ENCODE peak calls at places on chromosomes 11 and 22, in four cellular contexts. F is K562, P is GM12878, B is HepG2. W is an unnamed sample.

GRCh38 chr11:19259487-19260345 is 19.0 kb upstream of the E2F8 start:
- DNase-seq in B (no peak), P (no peak), F (peak), W (peak)

GRCh38 chr22:40178417-40179409 is 988 bp downstream of the TNRC6B start:
- DNase-seq in F (peak), P (no peak), B (peak), W (peak)

GRCh38 chr22:30439836-30440235 is 14.3 kb downstream of the MTFP1 start:
- DNase-seq in P (no peak), B (no peak), F (no peak), W (no peak)

GRCh38 chr11:8605956-8606355 is 11.9 kb upstream of the STK33 start:
- DNase-seq in F (no peak), P (no peak), B (no peak), W (no peak)

GRCh38 chr22:26597026-26597425 is 7.1 kb upstream of the TPST2 start:
- DNase-seq in F (no peak), P (no peak), B (no peak), W (no peak)

GRCh38 chr11:100105605-100106358 is 581.3 kb upstream of the ARHGAP42 start:
- DNase-seq in B (no peak), F (no peak), P (no peak), W (no peak)

GRCh38 chr11:14361951-14362350 is 3.0 kb upstream of the RRAS2 start:
- DNase-seq in F (no peak), B (no peak), P (no peak), W (no peak)

GRCh38 chr11:96309643-96310017 is 33.4 kb downstream of the MAML2 start:
- DNase-seq in F (peak), P (no peak), B (no peak), W (no peak)

DNA sequence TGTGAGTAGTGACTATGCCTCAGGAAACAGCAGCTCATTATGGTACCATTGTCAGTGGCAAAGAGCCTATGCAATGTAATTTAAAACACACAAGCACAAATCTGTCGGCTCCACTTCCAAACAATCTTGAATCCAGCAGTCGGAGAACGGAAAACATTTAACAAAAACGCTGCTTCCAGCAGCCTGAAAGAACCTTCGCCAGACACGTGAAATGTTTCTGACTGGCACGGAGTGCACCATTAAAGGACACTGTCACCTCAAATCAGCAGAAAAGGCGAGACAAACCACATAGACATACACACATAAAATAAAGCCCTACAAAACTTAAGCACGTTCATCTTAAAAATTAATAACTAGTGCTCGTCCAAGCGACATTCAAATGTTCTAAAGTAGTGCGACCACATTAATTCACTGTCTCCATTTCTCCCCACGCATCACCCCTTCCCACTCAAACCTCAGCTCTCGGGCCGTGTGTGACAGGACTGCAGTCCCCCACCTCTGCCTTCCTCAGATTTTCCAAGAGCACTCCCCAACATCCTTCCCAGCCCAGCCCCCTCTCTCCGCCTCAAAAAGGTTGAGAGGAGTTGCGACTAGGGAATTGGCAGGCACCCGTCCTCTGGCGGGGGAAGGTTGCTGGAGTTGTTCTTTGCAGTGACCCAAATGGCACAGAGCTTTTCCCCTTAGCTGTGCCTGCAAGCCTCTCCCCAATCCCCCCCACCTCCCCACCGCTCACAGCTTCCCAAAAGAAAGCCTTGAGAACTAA is 638 bp downstream of the RAB30 start:
- DNase-seq in P (no peak), B (no peak), F (no peak), W (peak)
- TF ChIP-seq GABPA in P (no peak), B (no peak), F (no peak), W (no peak)

DNA sequence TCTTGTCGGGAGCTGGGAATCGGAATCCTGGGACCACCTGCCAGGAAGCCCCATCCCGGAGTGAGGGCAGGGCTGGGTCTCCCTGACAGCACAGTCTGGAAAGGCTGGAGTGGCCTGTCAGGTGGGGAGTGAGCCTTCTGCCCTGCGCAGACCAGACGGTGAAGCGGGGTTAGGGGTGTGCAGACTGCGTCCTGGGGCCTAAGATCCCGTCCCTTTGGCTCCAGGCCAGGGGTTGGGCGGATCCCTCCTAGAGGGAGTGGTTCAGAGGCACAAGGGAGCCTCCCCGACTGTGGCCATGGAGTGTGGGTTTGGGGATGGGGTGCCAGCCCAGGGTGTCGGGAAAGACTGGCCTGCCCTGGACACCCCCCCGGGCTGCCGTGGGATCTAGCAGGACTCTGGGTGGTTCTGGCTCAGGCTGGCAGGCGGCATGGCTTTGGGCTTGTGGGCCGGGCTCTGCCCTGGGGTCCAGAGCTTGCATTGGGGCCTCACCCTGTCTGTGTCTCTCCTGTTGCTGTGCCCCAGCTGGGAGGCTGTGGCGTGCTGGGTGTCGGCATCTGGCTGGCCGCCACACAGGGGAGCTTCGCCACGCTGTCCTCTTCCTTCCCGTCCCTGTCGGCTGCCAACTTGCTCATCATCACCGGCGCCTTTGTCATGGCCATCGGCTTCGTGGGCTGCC is 19.5 kb downstream of the TSPAN4 start:
- DNase-seq in F (peak), B (no peak), P (no peak), W (peak)
- TF ChIP-seq SMC3 in F (no peak), B (no peak), P (no peak), W (no peak)

GRCh38 chr11:115503083-115503885 is 931 bp downstream of the CADM1 start:
- DNase-seq in B (peak), P (no peak), F (no peak), W (peak)
- TF ChIP-seq CTCF in B (peak), P (peak), F (no peak), W (peak)

GRCh38 chr11:63427971-63428508 is 58.5 kb downstream of the SLC22A9 start:
- DNase-seq in B (peak), F (no peak), P (no peak), W (no peak)
- TF ChIP-seq GABPA in B (no peak), F (no peak), P (no peak), W (no peak)

GRCh38 chr22:43858156-43858895 is 4.0 kb downstream of the SULT4A1 start:
- DNase-seq in P (no peak), F (no peak), B (no peak), W (no peak)
- TF ChIP-seq SMC3 in P (no peak), F (no peak), B (no peak), W (no peak)

GRCh38 chr11:35082322-35083180 is 56.4 kb upstream of the CD44 start:
- DNase-seq in P (peak), F (peak), B (no peak), W (no peak)
- TF ChIP-seq CTCF in P (no peak), F (no peak), B (no peak), W (no peak)

W was measured in SK-N-SH.